ENCODE peak calls at places on chromosomes 7 and 10, in eight cellular contexts. One of them, this sample, is unnamed.

GRCh38 chr10:73551515-73551914 is 39.6 kb downstream of the USP54 start:
- DNase-seq in cardiac fibroblast: no peak
- DNase-seq in ELR: no peak
- DNase-seq in occipital lobe: no peak
- DNase-seq in SW 1271: no peak
- DNase-seq in NCI-H460: no peak
- DNase-seq in IMR-90: no peak
- DNase-seq in left colon: no peak
- DNase-seq in this sample: no peak

GRCh38 chr10:127908106-127908957 is 1.4 kb downstream of the PTPRE start:
- DNase-seq in NCI-H460: no peak
- DNase-seq in ELR: peak
- DNase-seq in cardiac fibroblast: peak
- DNase-seq in IMR-90: peak
- DNase-seq in SW 1271: peak
- DNase-seq in left colon: no peak
- DNase-seq in occipital lobe: no peak
- DNase-seq in this sample: no peak

GRCh38 chr7:28103984-28104628 is 76.5 kb downstream of the JAZF1 start:
- DNase-seq in occipital lobe: no peak
- DNase-seq in ELR: peak
- DNase-seq in left colon: no peak
- DNase-seq in NCI-H460: no peak
- DNase-seq in SW 1271: no peak
- DNase-seq in IMR-90: no peak
- DNase-seq in cardiac fibroblast: no peak
- DNase-seq in this sample: peak

GRCh38 chr7:20238754-20239324 is 21.7 kb upstream of the MACC1 start:
- DNase-seq in NCI-H460: no peak
- DNase-seq in SW 1271: no peak
- DNase-seq in occipital lobe: no peak
- DNase-seq in cardiac fibroblast: no peak
- DNase-seq in IMR-90: no peak
- DNase-seq in ELR: no peak
- DNase-seq in left colon: no peak
- DNase-seq in this sample: no peak

GRCh38 chr7:104005197-104005596 is 15.7 kb upstream of the RELN start:
- DNase-seq in ELR: peak
- DNase-seq in occipital lobe: no peak
- DNase-seq in cardiac fibroblast: peak
- DNase-seq in left colon: no peak
- DNase-seq in NCI-H460: no peak
- DNase-seq in SW 1271: no peak
- DNase-seq in IMR-90: peak
- DNase-seq in this sample: no peak

GRCh38 chr7:81788241-81788640 is 18.4 kb upstream of the HGF start:
- DNase-seq in IMR-90: no peak
- DNase-seq in NCI-H460: no peak
- DNase-seq in cardiac fibroblast: no peak
- DNase-seq in ELR: no peak
- DNase-seq in SW 1271: no peak
- DNase-seq in occipital lobe: no peak
- DNase-seq in left colon: no peak
- DNase-seq in this sample: no peak

GRCh38 chr7:142231716-142232115 is 26.1 kb downstream of the PRSS58 start:
- DNase-seq in occipital lobe: no peak
- DNase-seq in SW 1271: no peak
- DNase-seq in ELR: no peak
- DNase-seq in IMR-90: no peak
- DNase-seq in cardiac fibroblast: peak
- DNase-seq in left colon: no peak
- DNase-seq in NCI-H460: no peak
- DNase-seq in this sample: no peak

GRCh38 chr7:145398758-145399157 is 562.9 kb upstream of the TPK1 start:
- DNase-seq in occipital lobe: no peak
- DNase-seq in ELR: no peak
- DNase-seq in SW 1271: no peak
- DNase-seq in NCI-H460: no peak
- DNase-seq in cardiac fibroblast: peak
- DNase-seq in IMR-90: no peak
- DNase-seq in left colon: no peak
- DNase-seq in this sample: no peak

GRCh38 chr7:40298421-40298820 is 163.6 kb downstream of the SUGCT start:
- DNase-seq in IMR-90: peak
- DNase-seq in SW 1271: no peak
- DNase-seq in NCI-H460: no peak
- DNase-seq in ELR: peak
- DNase-seq in occipital lobe: no peak
- DNase-seq in cardiac fibroblast: peak
- DNase-seq in left colon: no peak
- DNase-seq in this sample: no peak

GRCh38 chr10:80493482-80494021 is 39.4 kb downstream of the TSPAN14 start:
- DNase-seq in cardiac fibroblast: peak
- DNase-seq in left colon: no peak
- DNase-seq in occipital lobe: no peak
- DNase-seq in ELR: no peak
- DNase-seq in SW 1271: no peak
- DNase-seq in NCI-H460: no peak
- DNase-seq in IMR-90: no peak
- DNase-seq in this sample: no peak

GRCh38 chr10:72037811-72038210 is 50.5 kb downstream of the SPOCK2 start:
- DNase-seq in ELR: no peak
- DNase-seq in NCI-H460: no peak
- DNase-seq in cardiac fibroblast: no peak
- DNase-seq in left colon: no peak
- DNase-seq in SW 1271: no peak
- DNase-seq in IMR-90: no peak
- DNase-seq in occipital lobe: no peak
- DNase-seq in this sample: no peak

GRCh38 chr7:129859188-129859587 is 93.6 kb downstream of the UBE2H start:
- DNase-seq in cardiac fibroblast: peak
- DNase-seq in occipital lobe: no peak
- DNase-seq in SW 1271: no peak
- DNase-seq in left colon: no peak
- DNase-seq in NCI-H460: no peak
- DNase-seq in IMR-90: peak
- DNase-seq in ELR: no peak
- DNase-seq in this sample: no peak

GRCh38 chr7:68573271-68574000 is 1024.8 kb upstream of the AUTS2 start:
- DNase-seq in IMR-90: no peak
- DNase-seq in ELR: no peak
- DNase-seq in SW 1271: no peak
- DNase-seq in cardiac fibroblast: no peak
- DNase-seq in occipital lobe: no peak
- DNase-seq in left colon: no peak
- DNase-seq in NCI-H460: no peak
- DNase-seq in this sample: no peak

GRCh38 chr7:29609162-29610030 is 45.8 kb downstream of the PRR15 start:
- DNase-seq in NCI-H460: peak
- DNase-seq in cardiac fibroblast: peak
- DNase-seq in left colon: peak
- DNase-seq in ELR: peak
- DNase-seq in IMR-90: no peak
- DNase-seq in occipital lobe: no peak
- DNase-seq in SW 1271: no peak
- DNase-seq in this sample: peak

GRCh38 chr7:142868881-142869415 is 14.1 kb downstream of the EPHB6 start:
- DNase-seq in ELR: no peak
- DNase-seq in IMR-90: no peak
- DNase-seq in occipital lobe: no peak
- DNase-seq in SW 1271: no peak
- DNase-seq in cardiac fibroblast: no peak
- DNase-seq in left colon: no peak
- DNase-seq in NCI-H460: no peak
- DNase-seq in this sample: no peak

GRCh38 chr7:30843741-30844482 is 67.7 kb upstream of the AQP1 start:
- DNase-seq in ELR: no peak
- DNase-seq in IMR-90: no peak
- DNase-seq in left colon: no peak
- DNase-seq in cardiac fibroblast: no peak
- DNase-seq in occipital lobe: no peak
- DNase-seq in SW 1271: no peak
- DNase-seq in NCI-H460: no peak
- DNase-seq in this sample: no peak

GRCh38 chr10:47311193-47311899 is 10.9 kb upstream of the GDF2 start:
- DNase-seq in ELR: no peak
- DNase-seq in SW 1271: no peak
- DNase-seq in cardiac fibroblast: no peak
- DNase-seq in occipital lobe: no peak
- DNase-seq in IMR-90: no peak
- DNase-seq in left colon: peak
- DNase-seq in NCI-H460: no peak
- DNase-seq in this sample: peak

GRCh38 chr7:92156976-92157375 is 22.0 kb downstream of the LRRD1 start:
- DNase-seq in SW 1271: no peak
- DNase-seq in NCI-H460: no peak
- DNase-seq in left colon: no peak
- DNase-seq in IMR-90: no peak
- DNase-seq in occipital lobe: no peak
- DNase-seq in cardiac fibroblast: no peak
- DNase-seq in ELR: no peak
- DNase-seq in this sample: no peak

This sample was measured in pancreas.